ENCODE peak calls at places on chromosomes 5 and 9, in six cellular contexts. One of them, this sample, is unnamed.

GRCh38 chr9:131406567-131407436 is 12.9 kb downstream of the PRRC2B start:
- DNase-seq in GM20000: no peak
- DNase-seq in fibroblast of pulmonary artery: no peak
- DNase-seq in GM13976: no peak
- DNase-seq in RWPE1: no peak
- DNase-seq in endothelial cell: no peak
- DNase-seq in this sample: peak

GRCh38 chr9:100213730-100214477 is 114.9 kb downstream of the INVS start:
- DNase-seq in fibroblast of pulmonary artery: peak
- DNase-seq in GM20000: no peak
- DNase-seq in endothelial cell: no peak
- DNase-seq in GM13976: no peak
- DNase-seq in RWPE1: no peak
- DNase-seq in this sample: peak

GRCh38 chr5:165573445-165573844 is 2068.0 kb downstream of the MAT2B start:
- DNase-seq in GM13976: no peak
- DNase-seq in GM20000: no peak
- DNase-seq in fibroblast of pulmonary artery: no peak
- DNase-seq in endothelial cell: no peak
- DNase-seq in RWPE1: peak
- DNase-seq in this sample: no peak

GRCh38 chr9:136088481-136088938 is 6.6 kb downstream of the NACC2 start:
- DNase-seq in RWPE1: no peak
- DNase-seq in fibroblast of pulmonary artery: no peak
- DNase-seq in GM13976: no peak
- DNase-seq in endothelial cell: no peak
- DNase-seq in GM20000: peak
- DNase-seq in this sample: no peak

GRCh38 chr5:149853019-149853648 is 91.5 kb downstream of the PDE6A start:
- DNase-seq in GM20000: peak
- DNase-seq in fibroblast of pulmonary artery: peak
- DNase-seq in endothelial cell: peak
- DNase-seq in GM13976: peak
- DNase-seq in RWPE1: peak
- DNase-seq in this sample: peak

GRCh38 chr5:111738118-111738517 is 18.9 kb downstream of the NREP start:
- DNase-seq in fibroblast of pulmonary artery: no peak
- DNase-seq in endothelial cell: no peak
- DNase-seq in GM13976: no peak
- DNase-seq in RWPE1: no peak
- DNase-seq in GM20000: no peak
- DNase-seq in this sample: no peak

GRCh38 chr9:28810375-28811075 is 1237.2 kb upstream of the C9orf72 start:
- DNase-seq in RWPE1: peak
- DNase-seq in GM13976: no peak
- DNase-seq in endothelial cell: no peak
- DNase-seq in fibroblast of pulmonary artery: peak
- DNase-seq in GM20000: no peak
- DNase-seq in this sample: no peak

GRCh38 chr5:40221796-40222195 is 457.9 kb upstream of the PTGER4 start:
- DNase-seq in RWPE1: peak
- DNase-seq in GM20000: no peak
- DNase-seq in GM13976: no peak
- DNase-seq in endothelial cell: no peak
- DNase-seq in fibroblast of pulmonary artery: peak
- DNase-seq in this sample: peak

GRCh38 chr9:136588663-136589464 is 43.0 kb upstream of the NOTCH1 start:
- DNase-seq in GM13976: peak
- DNase-seq in GM20000: no peak
- DNase-seq in fibroblast of pulmonary artery: no peak
- DNase-seq in RWPE1: no peak
- DNase-seq in endothelial cell: peak
- DNase-seq in this sample: no peak

GRCh38 chr9:100111235-100111634 is 12.2 kb downstream of the INVS start:
- DNase-seq in GM20000: no peak
- DNase-seq in GM13976: no peak
- DNase-seq in fibroblast of pulmonary artery: peak
- DNase-seq in endothelial cell: no peak
- DNase-seq in RWPE1: peak
- DNase-seq in this sample: peak

GRCh38 chr5:132283423-132284043 is 10.7 kb upstream of the SLC22A4 start:
- DNase-seq in endothelial cell: no peak
- DNase-seq in GM20000: no peak
- DNase-seq in GM13976: no peak
- DNase-seq in RWPE1: no peak
- DNase-seq in fibroblast of pulmonary artery: peak
- DNase-seq in this sample: no peak

GRCh38 chr9:105912868-105913516 is 218.7 kb downstream of the TMEM38B start:
- DNase-seq in GM13976: no peak
- DNase-seq in GM20000: no peak
- DNase-seq in endothelial cell: no peak
- DNase-seq in fibroblast of pulmonary artery: no peak
- DNase-seq in RWPE1: peak
- DNase-seq in this sample: no peak

GRCh38 chr5:132411382-132411925 is 41.9 kb downstream of the SLC22A5 start:
- DNase-seq in fibroblast of pulmonary artery: no peak
- DNase-seq in endothelial cell: no peak
- DNase-seq in GM13976: no peak
- DNase-seq in GM20000: no peak
- DNase-seq in RWPE1: peak
- DNase-seq in this sample: peak

GRCh38 chr9:83937861-83938455 is 16.7 kb upstream of the KIF27 start:
- DNase-seq in RWPE1: peak
- DNase-seq in GM13976: peak
- DNase-seq in GM20000: peak
- DNase-seq in endothelial cell: peak
- DNase-seq in fibroblast of pulmonary artery: peak
- DNase-seq in this sample: no peak

GRCh38 chr5:87825583-87825982 is 412.9 kb upstream of the CCNH start:
- DNase-seq in GM20000: no peak
- DNase-seq in fibroblast of pulmonary artery: no peak
- DNase-seq in endothelial cell: no peak
- DNase-seq in GM13976: no peak
- DNase-seq in RWPE1: no peak
- DNase-seq in this sample: peak

GRCh38 chr5:378301-378891 is 56.9 kb downstream of the AHRR start:
- DNase-seq in GM20000: no peak
- DNase-seq in RWPE1: no peak
- DNase-seq in GM13976: peak
- DNase-seq in fibroblast of pulmonary artery: no peak
- DNase-seq in endothelial cell: peak
- DNase-seq in this sample: peak

GRCh38 chr5:124332273-124332672 is 414.2 kb downstream of the ZNF608 start:
- DNase-seq in RWPE1: no peak
- DNase-seq in GM13976: no peak
- DNase-seq in GM20000: no peak
- DNase-seq in fibroblast of pulmonary artery: no peak
- DNase-seq in endothelial cell: no peak
- DNase-seq in this sample: no peak

DNA sequence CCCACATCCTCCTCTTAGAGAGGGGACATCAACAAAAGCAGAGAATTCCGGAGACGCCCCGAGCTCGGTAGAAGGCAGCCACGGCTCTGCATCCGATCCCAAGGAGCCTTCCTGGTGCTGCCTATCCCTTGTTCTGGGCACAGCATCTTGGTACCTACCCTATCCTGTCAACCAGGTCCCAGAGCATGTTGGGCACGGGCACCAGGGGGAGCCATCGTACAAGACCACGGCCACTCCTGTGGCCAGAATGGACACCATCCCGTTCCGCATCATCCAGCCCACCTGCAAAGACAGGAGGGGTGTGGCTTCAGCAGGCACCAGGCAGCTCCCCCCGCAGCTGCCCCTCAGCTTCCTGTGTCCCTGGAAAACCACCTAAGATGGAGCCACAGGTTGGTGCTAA is 62.7 kb upstream of the ZNF354A start:
- DNase-seq in endothelial cell: peak
- DNase-seq in RWPE1: peak
- DNase-seq in GM13976: no peak
- DNase-seq in fibroblast of pulmonary artery: no peak
- DNase-seq in GM20000: no peak
- DNase-seq in this sample: no peak
- TF ChIP-seq CTCF in endothelial cell: no peak
- TF ChIP-seq CTCF in RWPE1: no peak
- TF ChIP-seq CTCF in GM13976: no peak
- TF ChIP-seq CTCF in fibroblast of pulmonary artery: no peak
- TF ChIP-seq CTCF in GM20000: no peak
- TF ChIP-seq CTCF in this sample: no peak

GRCh38 chr5:178588769-178589168 is 1.4 kb downstream of the COL23A1 start:
- DNase-seq in endothelial cell: no peak
- DNase-seq in GM20000: no peak
- DNase-seq in GM13976: no peak
- DNase-seq in RWPE1: no peak
- DNase-seq in fibroblast of pulmonary artery: no peak
- DNase-seq in this sample: no peak

GRCh38 chr5:178587793-178588611 is 2.2 kb downstream of the COL23A1 start:
- DNase-seq in GM20000: no peak
- DNase-seq in GM13976: no peak
- DNase-seq in endothelial cell: no peak
- DNase-seq in fibroblast of pulmonary artery: no peak
- DNase-seq in RWPE1: no peak
- DNase-seq in this sample: no peak

GRCh38 chr5:178589180-178590140 is 733 bp downstream of the COL23A1 start:
- DNase-seq in RWPE1: peak
- DNase-seq in endothelial cell: peak
- DNase-seq in GM20000: no peak
- DNase-seq in fibroblast of pulmonary artery: peak
- DNase-seq in GM13976: no peak
- DNase-seq in this sample: peak

GRCh38 chr5:178590924-178591423 is 781 bp upstream of the COL23A1 start:
- DNase-seq in GM20000: peak
- DNase-seq in RWPE1: peak
- DNase-seq in GM13976: no peak
- DNase-seq in fibroblast of pulmonary artery: no peak
- DNase-seq in endothelial cell: no peak
- DNase-seq in this sample: peak

DNA sequence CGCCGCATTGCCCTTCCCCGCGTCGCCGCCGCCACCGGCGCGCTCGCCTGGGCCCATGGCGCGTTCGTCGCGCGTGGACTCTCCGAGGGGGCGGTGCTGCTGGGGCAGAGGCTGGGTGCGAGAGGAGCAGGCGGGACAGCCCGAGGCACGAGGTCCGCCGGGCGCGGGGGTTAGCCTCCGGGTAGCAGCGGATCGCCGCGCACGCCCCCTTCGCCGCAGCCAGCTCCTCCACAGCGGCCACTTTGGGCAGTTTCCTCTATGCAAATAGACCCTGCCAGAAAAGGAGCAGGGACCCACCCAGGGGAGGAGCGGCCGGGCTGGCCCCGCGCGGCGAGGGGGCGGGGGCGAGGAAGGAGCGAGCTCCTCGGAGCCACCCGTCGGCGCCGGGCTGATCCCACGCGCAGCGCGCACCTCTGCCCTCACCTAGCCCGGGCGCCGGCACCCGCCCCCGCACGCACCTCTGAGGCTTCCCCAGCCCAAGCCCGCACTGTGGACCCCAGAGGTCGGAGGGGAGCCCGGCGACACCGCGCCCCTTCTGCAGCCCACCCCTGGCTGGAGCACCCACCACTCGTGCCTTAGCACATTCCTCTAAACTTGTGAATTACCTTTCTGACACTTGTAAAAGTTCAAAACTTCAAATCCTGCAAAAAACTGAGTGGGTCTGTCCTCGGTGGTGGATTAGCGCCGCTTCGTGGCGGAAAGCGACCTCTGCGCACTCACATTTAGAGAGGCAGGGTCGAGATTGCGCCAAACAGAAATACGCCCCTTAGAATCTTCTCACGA is at the start of gene COL23A1:
- DNase-seq in RWPE1: peak
- DNase-seq in GM13976: peak
- DNase-seq in fibroblast of pulmonary artery: peak
- DNase-seq in GM20000: peak
- DNase-seq in endothelial cell: peak
- DNase-seq in this sample: peak
- TF ChIP-seq CTCF in RWPE1: peak
- TF ChIP-seq CTCF in GM13976: peak
- TF ChIP-seq CTCF in fibroblast of pulmonary artery: peak
- TF ChIP-seq CTCF in GM20000: no peak
- TF ChIP-seq CTCF in endothelial cell: peak
- TF ChIP-seq CTCF in this sample: peak

GRCh38 chr9:36100532-36100931 is 36.0 kb upstream of the GLIPR2 start:
- DNase-seq in GM13976: no peak
- DNase-seq in RWPE1: no peak
- DNase-seq in GM20000: no peak
- DNase-seq in endothelial cell: no peak
- DNase-seq in fibroblast of pulmonary artery: peak
- DNase-seq in this sample: peak
- TF ChIP-seq CTCF in GM13976: no peak
- TF ChIP-seq CTCF in RWPE1: no peak
- TF ChIP-seq CTCF in GM20000: no peak
- TF ChIP-seq CTCF in endothelial cell: no peak
- TF ChIP-seq CTCF in fibroblast of pulmonary artery: peak
- TF ChIP-seq CTCF in this sample: peak

GRCh38 chr5:138605254-138605972 is 30.2 kb upstream of the HSPA9 start:
- DNase-seq in RWPE1: no peak
- DNase-seq in GM13976: no peak
- DNase-seq in GM20000: peak
- DNase-seq in fibroblast of pulmonary artery: peak
- DNase-seq in endothelial cell: no peak
- DNase-seq in this sample: no peak

GRCh38 chr5:138611295-138612220 is 36.4 kb upstream of the HSPA9 start:
- DNase-seq in RWPE1: no peak
- DNase-seq in endothelial cell: peak
- DNase-seq in fibroblast of pulmonary artery: peak
- DNase-seq in GM13976: no peak
- DNase-seq in GM20000: no peak
- DNase-seq in this sample: no peak

GRCh38 chr5:138615461-138615860 is 40.3 kb upstream of the HSPA9 start:
- DNase-seq in GM13976: no peak
- DNase-seq in fibroblast of pulmonary artery: no peak
- DNase-seq in RWPE1: no peak
- DNase-seq in GM20000: no peak
- DNase-seq in endothelial cell: no peak
- DNase-seq in this sample: no peak

GRCh38 chr5:138606378-138606777 is 31.2 kb upstream of the HSPA9 start:
- DNase-seq in GM20000: no peak
- DNase-seq in endothelial cell: no peak
- DNase-seq in RWPE1: no peak
- DNase-seq in fibroblast of pulmonary artery: no peak
- DNase-seq in GM13976: no peak
- DNase-seq in this sample: no peak

DNA sequence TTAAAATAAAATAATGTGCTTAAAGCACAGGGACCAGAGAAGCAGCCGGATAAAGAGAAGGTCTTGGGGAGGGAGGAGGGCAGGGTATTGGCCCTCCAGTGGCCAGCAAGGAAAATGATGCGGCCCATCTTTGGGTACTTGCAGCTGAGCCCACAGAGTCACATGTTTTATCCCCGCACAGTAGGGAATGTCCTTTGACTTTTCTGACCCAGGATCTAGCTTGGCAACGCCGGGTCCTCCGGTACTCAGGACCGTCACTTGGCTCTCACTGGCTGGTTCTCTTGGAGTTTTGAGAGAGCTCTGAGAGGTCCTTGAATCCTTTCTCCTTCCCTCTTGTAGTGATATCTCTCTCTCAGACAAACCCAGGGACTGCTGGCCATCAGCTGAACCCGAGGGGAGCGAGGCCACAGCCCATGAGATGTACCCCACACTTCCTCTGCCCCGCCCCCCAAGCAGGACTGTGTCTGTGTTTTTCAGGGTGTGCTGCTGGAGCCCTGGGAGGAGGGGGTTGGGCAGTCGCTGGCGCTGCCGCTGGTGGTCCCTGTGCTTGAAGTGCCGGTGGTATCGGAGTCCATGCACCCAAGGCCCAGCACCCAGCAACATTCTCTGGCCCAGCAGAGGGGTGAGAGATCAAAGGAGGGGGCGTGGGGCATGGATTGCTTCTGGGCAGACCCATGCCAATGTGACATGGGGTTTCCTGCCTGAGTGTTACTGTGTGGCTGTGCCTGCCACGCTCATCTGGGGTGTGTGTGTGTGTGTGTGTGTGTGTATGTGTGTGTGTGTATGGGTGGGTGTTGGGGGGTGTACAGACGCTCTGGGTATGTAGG is 35.5 kb upstream of the HSPA9 start:
- DNase-seq in GM20000: no peak
- DNase-seq in RWPE1: no peak
- DNase-seq in fibroblast of pulmonary artery: no peak
- DNase-seq in GM13976: no peak
- DNase-seq in endothelial cell: peak
- DNase-seq in this sample: no peak
- TF ChIP-seq CTCF in GM20000: no peak
- TF ChIP-seq CTCF in RWPE1: no peak
- TF ChIP-seq CTCF in fibroblast of pulmonary artery: peak
- TF ChIP-seq CTCF in GM13976: no peak
- TF ChIP-seq CTCF in endothelial cell: no peak
- TF ChIP-seq CTCF in this sample: peak